ENCODE peak calls at places on chromosomes 16 and 17, in six cellular contexts. D is AG10803, Z is pancreas, R is PC-9, C is dorsolateral prefrontal cortex, V is lower leg skin. U is an unnamed sample.

GRCh38 chr17:61743766-61744165 is 119.6 kb downstream of the BRIP1 start:
- DNase-seq in C (no peak), D (no peak), V (no peak), R (no peak), Z (no peak), U (no peak)

GRCh38 chr17:3557768-3558583 is at the start of gene TRPV3:
- DNase-seq in C (no peak), R (peak; percentile 64), D (peak; percentile 31), V (peak; percentile 90), Z (peak; percentile 82), U (no peak)

GRCh38 chr16:30901201-30902069 is 5.0 kb downstream of the CTF1 start:
- DNase-seq in R (no peak), V (no peak), Z (no peak), C (no peak), D (no peak), U (no peak)

GRCh38 chr17:55496094-55496881 is 15.0 kb downstream of the SMIM36 start:
- DNase-seq in C (no peak), R (peak; percentile 50), V (no peak), D (peak; percentile 29), Z (no peak), U (peak; percentile 97)

GRCh38 chr16:4404967-4405696 is 11.3 kb downstream of the CORO7 start:
- DNase-seq in V (no peak), R (no peak), Z (peak; percentile 71), D (no peak), C (no peak), U (no peak)

GRCh38 chr17:49435630-49436029 is 20.9 kb upstream of the PHB1 start:
- DNase-seq in V (peak; percentile 79), R (no peak), C (no peak), Z (no peak), D (no peak), U (no peak)

GRCh38 chr17:28173801-28174200 is 131.3 kb downstream of the NLK start:
- DNase-seq in Z (no peak), C (no peak), D (peak; percentile 2), R (no peak), V (no peak), U (peak; percentile 77)

GRCh38 chr17:1730345-1731193 is 6.1 kb downstream of the WDR81 start:
- DNase-seq in D (peak; percentile 82), Z (peak; percentile 82), V (peak; percentile 95), C (no peak), R (no peak), U (peak; percentile 98)

GRCh38 chr17:5065227-5065744 is 13.0 kb upstream of the ZFP3 start:
- DNase-seq in C (no peak), V (no peak), R (no peak), Z (no peak), D (peak; percentile 15), U (no peak)

GRCh38 chr16:4032768-4033167 is 83.5 kb downstream of the ADCY9 start:
- DNase-seq in Z (peak; percentile 94), D (peak; percentile 53), V (no peak), C (no peak), R (no peak), U (no peak)

GRCh38 chr16:51048544-51048943 is 102.5 kb downstream of the SALL1 start:
- DNase-seq in Z (no peak), D (peak; percentile 8), R (no peak), C (no peak), V (peak; percentile 25), U (no peak)

GRCh38 chr16:56352351-56353053 is 72.8 kb downstream of the AMFR start:
- DNase-seq in D (no peak), Z (peak; percentile 37), C (no peak), V (peak; percentile 62), R (peak; percentile 34), U (no peak)

GRCh38 chr17:19238167-19238505 is 970 bp downstream of the EPN2 start:
- DNase-seq in C (no peak), V (peak; percentile 88), Z (no peak), R (no peak), D (no peak), U (no peak)

GRCh38 chr16:3087243-3087791 is 11.8 kb downstream of the ZSCAN10 start:
- DNase-seq in D (no peak), V (no peak), C (no peak), Z (no peak), R (no peak), U (no peak)

GRCh38 chr17:20280832-20281231 is 186.5 kb downstream of the LGALS9B start:
- DNase-seq in R (no peak), V (no peak), Z (no peak), C (no peak), D (no peak), U (no peak)

GRCh38 chr16:51402239-51402638 is 251.2 kb upstream of the SALL1 start:
- DNase-seq in R (no peak), V (no peak), C (no peak), D (no peak), Z (no peak), U (no peak)

GRCh38 chr17:27848941-27849340 is 44.2 kb downstream of the LYRM9 start:
- DNase-seq in V (no peak), Z (no peak), R (no peak), C (no peak), D (no peak), U (no peak)

GRCh38 chr16:56965149-56965938 is 3.6 kb downstream of the CETP start:
- DNase-seq in V (no peak), C (no peak), D (no peak), R (no peak), Z (no peak), U (peak; percentile 40)

GRCh38 chr17:633641-634091 is 81.0 kb downstream of the VPS53 start:
- DNase-seq in Z (no peak), R (no peak), C (no peak), V (no peak), D (peak; percentile 34), U (peak; percentile 60)

GRCh38 chr16:88575251-88575650 is 5.0 kb downstream of the ZC3H18 start:
- DNase-seq in Z (peak; percentile 13), C (no peak), V (no peak), D (no peak), R (no peak), U (no peak)

GRCh38 chr17:71338396-71338795 is 782.4 kb upstream of the SOX9 start:
- DNase-seq in V (no peak), D (peak; percentile 86), C (no peak), R (no peak), Z (no peak), U (peak; percentile 74)

GRCh38 chr17:29180051-29180787 is at the start of gene MYO18A:
- DNase-seq in D (peak; percentile 66), C (peak; percentile 61), V (peak; percentile 94), R (peak; percentile 54), Z (peak; percentile 93), U (peak; percentile 68)

GRCh38 chr16:3774156-3774767 is 56.9 kb upstream of the TRAP1 start:
- DNase-seq in Z (no peak), D (peak; percentile 82), C (no peak), V (peak; percentile 46), R (no peak), U (peak; percentile 53)

GRCh38 chr17:64628641-64629040 is 33.5 kb downstream of the SMURF2 start:
- DNase-seq in Z (no peak), R (no peak), V (no peak), C (no peak), D (no peak), U (no peak)

GRCh38 chr16:47197536-47198179 is 53.9 kb upstream of the NETO2 start:
- DNase-seq in D (peak; percentile 69), C (no peak), R (no peak), Z (no peak), V (no peak), U (peak; percentile 28)

GRCh38 chr17:76733618-76733957 is 3.5 kb downstream of the SRSF2 start:
- DNase-seq in V (no peak), C (no peak), Z (no peak), R (no peak), D (no peak), U (no peak)

GRCh38 chr17:76736349-76737081 is 616 bp downstream of the SRSF2 start:
- DNase-seq in D (peak; percentile 73), C (peak; percentile 60), V (peak; percentile 95), Z (peak; percentile 93), R (peak; percentile 37), U (peak; percentile 79)

GRCh38 chr17:76734080-76734840 is 2.9 kb downstream of the SRSF2 start:
- DNase-seq in R (no peak), D (no peak), V (no peak), Z (no peak), C (no peak), U (peak; percentile 57)

GRCh38 chr17:76735586-76736348 is 1.4 kb downstream of the SRSF2 start:
- DNase-seq in V (no peak), Z (no peak), R (no peak), D (no peak), C (no peak), U (no peak)

GRCh38 chr17:76735006-76735405 is 2.1 kb downstream of the SRSF2 start:
- DNase-seq in V (no peak), D (no peak), Z (no peak), R (no peak), C (no peak), U (peak; percentile 74)
- H3K4me3 ChIP-seq in V (no peak overlapping the region), D (peak overlapping the region; percentile 96), Z (peak overlapping the region; percentile 98), R (peak overlapping the region; percentile 92), C (peak overlapping the region; percentile 99), U (peak overlapping the region; percentile 94)

GRCh38 chr17:39607851-39608130 is at the start of gene NEUROD2:
- DNase-seq in V (no peak), Z (no peak), C (no peak), D (no peak), R (no peak), U (no peak)
- H3K4me3 ChIP-seq in V (no peak within 1 kb of the TSS), Z (peak within 1 kb of the TSS; percentile 20), C (peak within 1 kb of the TSS; percentile 60), D (no peak within 1 kb of the TSS), R (no peak within 1 kb of the TSS), U (no peak within 1 kb of the TSS)

GRCh38 chr17:67478266-67479118 is 101.4 kb downstream of the PITPNC1 start:
- DNase-seq in V (peak; percentile 50), D (no peak), R (no peak), Z (no peak), C (no peak), U (no peak)

GRCh38 chr17:67474081-67474661 is 97.1 kb downstream of the PITPNC1 start:
- DNase-seq in Z (no peak), D (peak; percentile 99), R (no peak), V (peak; percentile 85), C (no peak), U (peak; percentile 81)

GRCh38 chr17:67476787-67477335 is 99.8 kb downstream of the PITPNC1 start:
- DNase-seq in V (peak; percentile 56), R (no peak), D (no peak), C (no peak), Z (no peak), U (no peak)

GRCh38 chr17:67477687-67478086 is 100.6 kb downstream of the PITPNC1 start:
- DNase-seq in Z (no peak), V (peak; percentile 50), C (no peak), R (no peak), D (peak; percentile 59), U (no peak)

GRCh38 chr17:67475161-67475887 is 98.2 kb downstream of the PITPNC1 start:
- DNase-seq in V (peak; percentile 94), R (peak; percentile 53), C (peak; percentile 67), Z (peak; percentile 90), D (peak; percentile 79), U (peak; percentile 64)
- H3K4me3 ChIP-seq in V (no peak overlapping the region), R (no peak overlapping the region), C (peak overlapping the region; percentile 49), Z (no peak overlapping the region), D (no peak overlapping the region), U (no peak overlapping the region)

DNA sequence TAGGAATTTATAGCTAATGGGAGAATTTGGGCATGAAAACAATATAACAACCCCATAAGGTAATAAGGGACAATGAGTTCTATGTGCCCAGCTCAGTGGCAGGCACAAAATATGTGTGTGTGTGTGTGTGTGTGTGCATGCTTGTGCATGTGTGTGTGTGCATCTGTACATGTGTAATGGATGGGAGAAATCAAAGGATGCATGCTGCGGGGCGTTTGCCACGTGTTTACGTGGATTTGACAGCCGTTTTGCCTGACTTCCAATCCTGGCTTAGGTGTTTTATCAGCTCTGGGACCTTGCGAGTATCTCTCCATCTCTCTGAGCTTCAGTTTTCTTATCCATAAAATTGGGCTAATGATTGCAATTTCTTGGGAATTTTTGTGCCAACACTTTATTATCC is 108.4 kb downstream of the IRX5 start:
- DNase-seq in C (no peak), D (no peak), R (no peak), Z (no peak), V (peak; percentile 21), U (no peak)
- H3K4me3 ChIP-seq in C (no peak overlapping the region), D (no peak overlapping the region), R (no peak overlapping the region), Z (no peak overlapping the region), V (no peak overlapping the region), U (no peak overlapping the region)